ENCODE peak calls at places on chromosomes 3 and 15, in six cellular contexts. P, L, A, X, U and K are unnamed samples.

GRCh38 chr3:194686816-194687637 is 1.3 kb downstream of the FAM43A start:
- DNase-seq in P (peak), L (peak), A (peak), X (peak), U (no peak), K (peak)

GRCh38 chr15:78427985-78428384 is 10.0 kb upstream of the IREB2 start:
- DNase-seq in P (no peak), L (no peak), A (no peak), X (no peak), U (no peak), K (no peak)

GRCh38 chr15:60751985-60752952 is 273.3 kb upstream of the ICE2 start:
- DNase-seq in P (peak), L (no peak), A (no peak), X (no peak), U (no peak), K (no peak)

GRCh38 chr3:184305577-184305976 is 6.5 kb downstream of the PSMD2 start:
- DNase-seq in P (no peak), L (no peak), A (no peak), X (no peak), U (no peak), K (no peak)

GRCh38 chr3:55091381-55092225 is 163.7 kb upstream of the LRTM1 start:
- DNase-seq in P (no peak), L (no peak), A (no peak), X (no peak), U (no peak), K (no peak)

GRCh38 chr3:40837300-40837699 is 312.5 kb downstream of the ZNF621 start:
- DNase-seq in P (no peak), L (no peak), A (no peak), X (no peak), U (no peak), K (no peak)

GRCh38 chr3:15629860-15630597 is 28.5 kb downstream of the BTD start:
- DNase-seq in P (no peak), L (no peak), A (peak), X (peak), U (peak), K (peak)

GRCh38 chr3:31004025-31004678 is 109.7 kb upstream of the GADL1 start:
- DNase-seq in P (no peak), L (no peak), A (no peak), X (no peak), U (no peak), K (no peak)

GRCh38 chr15:76840830-76841460 is 64.2 kb downstream of the SCAPER start:
- DNase-seq in P (no peak), L (no peak), A (no peak), X (no peak), U (no peak), K (peak)

GRCh38 chr15:75929799-75930565 is 26.3 kb downstream of the FBXO22 start:
- DNase-seq in P (no peak), L (no peak), A (no peak), X (no peak), U (no peak), K (no peak)

GRCh38 chr3:66047321-66048050 is 8.8 kb upstream of the MAGI1 start:
- DNase-seq in P (no peak), L (no peak), A (no peak), X (no peak), U (no peak), K (no peak)

DNA sequence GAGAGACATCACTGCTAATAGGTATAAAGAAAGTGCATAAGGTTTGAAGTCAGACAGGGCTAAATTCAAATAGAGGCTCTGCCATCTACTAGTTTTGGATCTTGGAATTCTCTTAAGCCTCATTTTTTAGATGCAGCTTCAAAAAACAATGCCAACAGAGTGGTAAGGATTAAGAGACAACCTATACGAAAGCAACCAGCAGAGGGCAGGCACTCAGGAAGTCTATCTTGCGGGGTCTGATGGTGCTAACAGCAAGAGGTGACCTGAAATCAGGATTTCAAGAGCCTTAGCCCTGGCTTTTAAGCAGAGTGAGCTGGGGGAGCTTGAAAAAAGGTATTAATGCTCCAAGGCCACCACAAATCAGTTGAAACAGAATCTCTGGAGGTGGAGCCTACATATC is 40.7 kb downstream of the LDHAL6B start:
- DNase-seq in P (no peak), L (peak), A (peak), X (peak), U (peak), K (no peak)
- TF ChIP-seq CTCF in P (peak), L (peak), A (peak), X (peak), U (peak), K (peak)

DNA sequence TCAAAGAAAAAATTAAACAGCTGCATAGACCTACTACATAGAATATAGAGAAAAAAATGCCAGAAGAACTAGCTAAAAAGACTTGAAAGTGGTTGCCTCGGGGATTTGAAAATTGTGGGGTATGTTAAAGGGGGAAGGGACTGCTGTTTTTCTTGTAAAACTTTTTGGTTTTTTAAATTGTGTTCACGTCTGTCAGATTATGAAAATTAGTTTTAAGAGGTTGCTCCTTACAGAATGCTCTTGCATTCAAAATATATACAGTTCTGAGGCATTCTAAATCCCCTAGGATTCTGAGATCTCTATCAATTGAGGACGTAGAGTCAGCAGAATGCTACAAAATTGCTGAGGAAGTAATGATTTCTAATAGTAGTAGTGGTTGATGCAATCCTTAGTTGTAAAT is 28.6 kb downstream of the PIAS1 start:
- DNase-seq in P (no peak), L (no peak), A (no peak), X (no peak), U (no peak), K (no peak)
- TF ChIP-seq CTCF in P (no peak), L (no peak), A (no peak), X (no peak), U (no peak), K (no peak)

DNA sequence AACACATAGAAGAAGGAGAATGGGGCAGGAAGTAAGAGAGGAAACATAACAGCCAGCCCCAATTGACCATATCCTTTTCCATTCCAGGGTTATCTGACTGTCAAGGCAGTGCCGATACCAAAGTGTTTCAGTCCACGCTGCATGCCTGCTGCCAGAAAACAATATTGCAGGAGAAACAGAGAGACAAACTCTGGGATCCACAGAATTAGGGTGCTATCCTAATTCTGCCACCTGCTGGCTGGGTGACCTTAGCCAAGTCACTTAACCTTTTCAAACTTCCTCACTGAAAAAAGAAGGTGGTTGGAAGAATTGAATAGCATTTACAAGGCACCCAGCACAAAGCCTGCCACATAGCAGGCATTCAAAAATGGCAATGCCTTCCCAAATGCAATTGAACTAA is 32.0 kb downstream of the GLB1 start:
- DNase-seq in P (no peak), L (no peak), A (no peak), X (no peak), U (no peak), K (no peak)
- TF ChIP-seq CTCF in P (peak), L (no peak), A (no peak), X (peak), U (no peak), K (no peak)

GRCh38 chr3:131714585-131715220 is 211.9 kb upstream of the MRPL3 start:
- DNase-seq in P (no peak), L (no peak), A (no peak), X (no peak), U (no peak), K (peak)
- TF ChIP-seq CTCF in P (no peak), L (no peak), A (no peak), X (no peak), U (no peak), K (no peak)

GRCh38 chr15:33834892-33835730 is 133.2 kb upstream of the CHRM5 start:
- DNase-seq in P (no peak), L (no peak), A (no peak), X (no peak), U (no peak), K (no peak)

GRCh38 chr15:33840615-33841014 is 127.7 kb upstream of the CHRM5 start:
- DNase-seq in P (no peak), L (no peak), A (no peak), X (no peak), U (no peak), K (no peak)

GRCh38 chr15:33831646-33832045 is 136.7 kb upstream of the CHRM5 start:
- DNase-seq in P (no peak), L (no peak), A (no peak), X (no peak), U (no peak), K (no peak)

GRCh38 chr15:33839540-33839939 is 128.8 kb upstream of the CHRM5 start:
- DNase-seq in P (no peak), L (no peak), A (no peak), X (no peak), U (no peak), K (no peak)

DNA sequence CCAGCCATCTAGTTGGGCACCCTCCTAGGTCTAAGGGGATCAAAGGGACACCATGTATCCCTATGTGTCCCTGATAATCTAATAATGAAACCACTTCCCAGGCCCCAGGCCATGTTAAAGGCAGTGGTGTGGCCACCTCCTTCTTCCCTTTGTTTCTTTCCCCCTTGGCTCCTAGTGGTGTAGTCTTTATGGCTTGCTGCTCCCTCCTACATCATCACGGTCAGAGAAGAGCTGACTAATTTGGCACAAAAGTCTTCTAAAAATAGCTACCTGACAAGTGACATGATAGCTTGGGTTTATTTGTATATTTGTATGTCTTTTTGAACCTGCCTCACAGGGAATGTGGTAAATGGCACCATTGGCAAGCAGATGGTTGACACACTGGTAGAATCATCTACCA is 131.0 kb upstream of the CHRM5 start:
- DNase-seq in P (no peak), L (no peak), A (no peak), X (no peak), U (no peak), K (no peak)
- TF ChIP-seq CTCF in P (no peak), L (no peak), A (no peak), X (no peak), U (no peak), K (no peak)